ENCODE peak calls at places on chromosomes 16 and 17, in eight cellular contexts. Y is mammary epithelial cell, Q is tibial nerve, P is transverse colon, R is left ventricle myocardium inferior, C is HCT116, V is suprapubic skin, E is pancreas. D is an unnamed sample. For H3K4me1, the result is how much of the 10 kb centered on the place peaks cover.

GRCh38 chr17:51948128-51948527 is 210.4 kb downstream of the CA10 start:
- DNase-seq in Y (no peak), Q (no peak), P (peak), R (no peak), C (no peak), V (no peak), E (no peak), D (no peak)

GRCh38 chr16:23934610-23935009 is 98.8 kb downstream of the PRKCB start:
- DNase-seq in Y (no peak), Q (no peak), P (no peak), R (no peak), C (no peak), V (no peak), E (no peak), D (no peak)

GRCh38 chr17:43475494-43476089 is 8.2 kb upstream of the DHX8 start:
- DNase-seq in Y (no peak), Q (no peak), P (no peak), R (no peak), C (no peak), V (no peak), E (peak), D (no peak)

GRCh38 chr16:53515811-53516210 is 12.8 kb upstream of the AKTIP start:
- DNase-seq in Y (no peak), Q (no peak), P (no peak), R (no peak), C (no peak), V (no peak), E (no peak), D (no peak)

GRCh38 chr16:54152362-54153239 is 134.0 kb downstream of the IRX3 start:
- DNase-seq in Y (no peak), Q (no peak), P (no peak), R (no peak), C (no peak), V (no peak), E (no peak), D (no peak)

GRCh38 chr16:87297918-87298631 is 19.1 kb downstream of the C16orf95 start:
- DNase-seq in Y (no peak), Q (no peak), P (no peak), R (no peak), C (no peak), V (no peak), E (no peak), D (no peak)

GRCh38 chr17:27882162-27882840 is 10.9 kb downstream of the LYRM9 start:
- DNase-seq in Y (no peak), Q (no peak), P (no peak), R (no peak), C (no peak), V (no peak), E (no peak), D (no peak)

GRCh38 chr17:4748687-4749086 is 9.0 kb upstream of the CXCL16 start:
- DNase-seq in Y (no peak), Q (no peak), P (no peak), R (no peak), C (no peak), V (no peak), E (no peak), D (no peak)

GRCh38 chr16:9971907-9972306 is 210.3 kb downstream of the GRIN2A start:
- DNase-seq in Y (no peak), Q (no peak), P (no peak), R (no peak), C (no peak), V (no peak), E (no peak), D (no peak)

DNA sequence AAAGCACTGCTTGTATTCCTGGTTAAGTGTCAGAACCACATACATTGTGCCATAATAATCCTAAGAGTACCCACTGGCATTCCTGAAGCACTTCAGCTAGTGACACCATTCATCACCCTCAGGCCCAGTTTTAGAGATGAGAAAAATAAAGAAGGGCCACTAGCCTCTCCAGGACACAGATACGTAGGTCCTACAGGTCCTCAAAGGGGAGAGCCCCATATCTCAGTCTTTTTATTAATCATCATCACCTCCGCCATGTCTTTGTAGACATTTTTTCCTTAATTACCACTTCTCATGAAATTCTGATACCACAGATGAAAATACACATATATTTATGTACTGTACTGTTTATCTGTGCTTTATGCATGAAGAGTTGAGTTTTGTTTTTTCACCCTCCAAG is 43.5 kb downstream of the GRB2 start:
- DNase-seq in Y (no peak), Q (no peak), P (no peak), R (no peak), C (no peak), V (no peak), E (no peak), D (no peak)
- H3K4me1 ChIP-seq in Y (under half), Q (under half), P (under half), R (half or more), C (under half), V (under half), E (under half), D (half or more)

DNA sequence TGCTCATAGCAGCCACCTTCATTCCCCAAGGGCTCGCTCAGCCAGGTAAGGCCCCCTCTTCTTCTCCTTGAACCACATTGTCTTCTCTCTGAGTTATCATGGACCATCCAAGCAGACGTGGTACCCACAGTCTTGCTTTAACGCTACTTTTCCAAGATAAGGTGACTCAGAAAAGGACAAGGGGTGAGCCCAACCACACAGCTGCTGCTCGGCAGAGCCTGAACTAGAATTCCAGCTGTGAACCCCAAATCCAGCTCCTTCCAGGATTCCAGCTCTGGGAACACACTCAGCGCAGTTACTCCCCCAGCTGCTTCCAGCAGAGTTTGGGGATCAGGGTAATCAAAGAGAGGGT is 272 bp downstream of the CCL2 start:
- DNase-seq in Y (no peak), Q (no peak), P (no peak), R (no peak), C (no peak), V (no peak), E (no peak), D (no peak)
- H3K4me1 ChIP-seq in Y (under half), Q (half or more), P (under half), R (half or more), C (under half), V (half or more), E (under half), D (half or more)

GRCh38 chr17:41695134-41695661 is 6.5 kb downstream of the EIF1 start:
- DNase-seq in Y (no peak), Q (no peak), P (no peak), R (no peak), C (no peak), V (no peak), E (no peak), D (no peak)
- H3K4me1 ChIP-seq in Y (under half), Q (under half), P (under half), R (half or more), C (under half), V (under half), E (under half), D (under half)

DNA sequence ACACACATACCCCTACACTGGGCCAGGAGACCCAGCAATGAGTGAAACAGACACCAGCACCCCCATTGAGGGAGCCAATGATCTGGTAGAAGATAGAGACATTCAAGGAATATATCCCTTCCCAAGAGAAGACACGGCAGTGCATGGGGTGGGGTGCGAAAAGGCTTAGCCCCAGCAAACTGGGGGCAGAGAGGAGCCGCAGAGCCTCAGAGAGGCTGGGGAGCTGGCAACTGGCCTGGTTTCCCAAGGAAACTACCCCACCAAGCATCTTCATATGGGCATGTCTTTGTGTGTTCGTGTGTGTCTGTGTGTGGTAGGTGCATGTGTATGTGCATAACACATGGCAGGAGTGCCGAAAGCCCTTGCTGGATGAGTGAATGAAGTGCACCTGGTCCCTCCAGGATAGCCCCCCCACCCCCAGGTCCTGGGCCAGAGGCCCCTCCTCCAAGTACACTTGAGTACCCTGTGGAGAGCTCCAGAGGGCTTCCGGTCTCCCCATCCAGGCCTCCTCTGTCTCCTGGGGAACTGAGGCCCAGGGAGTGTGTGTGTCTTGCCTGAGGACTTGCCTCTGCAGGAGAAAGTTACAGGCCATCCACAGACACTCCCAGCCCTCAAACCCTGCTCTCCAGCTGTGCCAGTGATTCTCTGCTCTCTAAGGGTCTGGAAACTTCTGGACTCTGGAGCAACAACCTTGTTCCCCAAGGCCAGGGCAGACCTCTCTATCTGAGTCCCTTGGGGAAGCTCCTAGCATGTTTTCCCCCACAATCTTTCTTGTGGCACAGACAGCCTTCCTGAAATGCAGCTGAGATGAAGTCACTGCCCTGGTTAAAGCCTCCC is 15.9 kb downstream of the TBX2 start:
- DNase-seq in Y (no peak), Q (no peak), P (no peak), R (no peak), C (no peak), V (peak), E (no peak), D (no peak)
- H3K4me1 ChIP-seq in Y (under half), Q (under half), P (under half), R (half or more), C (under half), V (under half), E (under half), D (half or more)

DNA sequence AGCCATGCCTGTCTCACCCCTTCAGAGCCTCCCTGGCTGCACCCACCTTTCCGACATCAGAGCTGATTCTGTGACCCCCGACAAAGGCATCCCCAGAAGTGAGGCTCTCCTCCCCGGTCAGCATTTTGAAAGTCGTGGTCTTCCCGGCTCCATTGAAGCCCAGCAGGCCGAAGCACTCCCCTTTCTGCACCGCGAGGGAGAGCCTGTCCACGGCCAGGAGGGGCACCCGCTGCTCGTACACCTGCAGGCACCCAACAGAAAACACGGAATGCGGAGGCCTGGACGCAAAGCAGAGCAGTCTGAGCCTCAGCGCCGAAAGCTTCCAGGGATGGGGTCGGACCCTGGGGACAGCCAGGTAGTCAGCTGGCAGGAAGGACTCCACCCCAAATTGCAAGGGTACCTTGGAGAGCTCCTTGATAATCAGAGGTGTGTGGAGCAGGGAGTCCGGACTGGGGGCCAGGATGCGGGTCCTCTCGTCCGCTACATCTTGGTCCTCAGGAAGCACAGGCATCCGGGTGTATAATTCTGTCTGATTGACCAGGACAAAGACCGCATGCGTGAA is 13.1 kb upstream of the RNPS1 start:
- DNase-seq in Y (no peak), Q (no peak), P (no peak), R (no peak), C (no peak), V (no peak), E (no peak), D (no peak)
- H3K4me1 ChIP-seq in Y (under half), Q (under half), P (under half), R (under half), C (under half), V (under half), E (under half), D (under half)

GRCh38 chr17:82528484-82529265 is 9.1 kb downstream of the FOXK2 start:
- DNase-seq in Y (peak), Q (no peak), P (peak), R (peak), C (peak), V (no peak), E (peak), D (no peak)
- H3K4me1 ChIP-seq in Y (under half), Q (half or more), P (under half), R (half or more), C (under half), V (half or more), E (under half), D (half or more)

GRCh38 chr17:73226556-73227172 is 33.8 kb downstream of the COG1 start:
- DNase-seq in Y (no peak), Q (no peak), P (no peak), R (no peak), C (no peak), V (no peak), E (no peak), D (no peak)
- H3K4me1 ChIP-seq in Y (under half), Q (under half), P (under half), R (half or more), C (under half), V (half or more), E (under half), D (under half)

GRCh38 chr17:57487552-57487951 is 231.2 kb downstream of the MSI2 start:
- DNase-seq in Y (no peak), Q (no peak), P (no peak), R (no peak), C (no peak), V (no peak), E (no peak), D (no peak)
- H3K4me1 ChIP-seq in Y (under half), Q (under half), P (under half), R (half or more), C (under half), V (under half), E (under half), D (under half)